ENCODE peak calls at places on chromosomes 2 and 18, in six cellular contexts. J is fibroblast of lung, M is fibroblast of the aortic adventitia, Y is cardiac muscle cell, D is GM12865, S is esophagus squamous epithelium. T is an unnamed sample.

GRCh38 chr2:138373993-138374408 is 127.6 kb upstream of the SPOPL start:
- DNase-seq in Y (peak; percentile 77), D (peak; percentile 56), J (peak; percentile 69), S (no peak), M (peak; percentile 74), T (peak; percentile 50)

GRCh38 chr2:18047896-18048657 is 169.6 kb downstream of the KCNS3 start:
- DNase-seq in Y (peak; percentile 55), J (peak; percentile 22), D (no peak), M (peak; percentile 65), S (no peak), T (no peak)

GRCh38 chr2:68849579-68850030 is 21.6 kb downstream of the BMP10 start:
- DNase-seq in Y (peak; percentile 78), D (no peak), J (peak; percentile 16), S (no peak), M (peak; percentile 21), T (no peak)

GRCh38 chr2:25308599-25308998 is 33.1 kb downstream of the DNMT3A start:
- DNase-seq in Y (no peak), S (no peak), J (no peak), M (no peak), D (no peak), T (no peak)

GRCh38 chr18:59846814-59847490 is 52.8 kb upstream of the PMAIP1 start:
- DNase-seq in S (no peak), Y (peak; percentile 38), M (peak; percentile 40), J (peak; percentile 53), D (peak; percentile 93), T (peak; percentile 42)

GRCh38 chr2:61111708-61112107 is 46.0 kb downstream of the SANBR start:
- DNase-seq in S (no peak), M (no peak), D (no peak), J (no peak), Y (no peak), T (no peak)

GRCh38 chr2:236045264-236046235 is 122.6 kb downstream of the GBX2 start:
- DNase-seq in S (no peak), D (no peak), J (no peak), Y (no peak), M (no peak), T (no peak)

GRCh38 chr2:213065583-213066444 is 85.6 kb downstream of the IKZF2 start:
- DNase-seq in Y (peak; percentile 63), J (peak; percentile 65), D (peak; percentile 37), S (no peak), M (peak; percentile 70), T (peak; percentile 75)

GRCh38 chr18:55405655-55406373 is 182.2 kb downstream of the TCF4 start:
- DNase-seq in D (no peak), J (peak; percentile 96), Y (peak; percentile 98), S (no peak), M (peak; percentile 96), T (peak; percentile 95)

GRCh38 chr2:46780801-46781445 is 134.7 kb downstream of the MCFD2 start:
- DNase-seq in S (no peak), J (peak; percentile 82), Y (peak; percentile 67), M (peak; percentile 84), D (no peak), T (no peak)

GRCh38 chr18:47397671-47398319 is 146.3 kb upstream of the SKOR2 start:
- DNase-seq in M (no peak), J (no peak), D (peak; percentile 46), S (no peak), Y (no peak), T (no peak)

GRCh38 chr2:189083088-189083487 is 96.5 kb downstream of the COL5A2 start:
- DNase-seq in D (no peak), Y (no peak), J (no peak), S (no peak), M (no peak), T (no peak)

GRCh38 chr18:42107287-42108045 is 152.4 kb downstream of the PIK3C3 start:
- DNase-seq in Y (no peak), J (no peak), M (no peak), S (no peak), D (no peak), T (no peak)

GRCh38 chr2:157468931-157469708 is 25.2 kb upstream of the CYTIP start:
- DNase-seq in M (peak; percentile 35), Y (peak; percentile 38), S (no peak), D (peak; percentile 93), J (peak; percentile 12), T (peak; percentile 58)

GRCh38 chr2:85741811-85742507 is 11.8 kb upstream of the ATOH8 start:
- DNase-seq in J (peak; percentile 99), M (peak; percentile 92), D (no peak), Y (peak; percentile 92), S (no peak), T (peak; percentile 94)

DNA sequence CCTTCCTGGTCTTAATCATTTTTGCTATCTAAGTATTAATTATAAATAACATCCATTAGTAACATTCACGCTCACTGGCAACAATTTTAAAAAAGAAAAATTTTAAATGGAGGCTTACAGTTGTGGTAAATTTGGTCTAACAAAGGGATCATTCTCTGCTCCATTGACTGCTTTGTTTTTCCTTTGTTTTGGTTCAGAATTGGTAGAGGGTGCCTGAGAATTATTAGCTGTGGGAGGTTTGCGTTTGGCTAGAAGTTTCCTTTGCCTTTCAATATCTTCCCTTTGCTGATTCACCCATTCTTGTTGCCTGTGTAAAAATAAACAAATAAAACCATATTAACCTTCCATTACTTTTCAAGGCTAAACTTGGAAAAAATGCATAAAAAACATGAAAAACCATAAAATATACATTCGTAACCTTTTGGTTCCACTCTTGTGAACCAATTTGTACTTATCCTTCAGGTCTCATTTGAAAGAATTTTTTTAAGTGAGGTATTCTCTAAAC is 114.6 kb downstream of the TLK1 start:
- DNase-seq in S (no peak), Y (no peak), D (no peak), J (peak; percentile 42), M (no peak), T (peak; percentile 7)
- TF ChIP-seq CTCF in S (no peak), Y (no peak), D (no peak), J (no peak), M (no peak), T (no peak)

DNA sequence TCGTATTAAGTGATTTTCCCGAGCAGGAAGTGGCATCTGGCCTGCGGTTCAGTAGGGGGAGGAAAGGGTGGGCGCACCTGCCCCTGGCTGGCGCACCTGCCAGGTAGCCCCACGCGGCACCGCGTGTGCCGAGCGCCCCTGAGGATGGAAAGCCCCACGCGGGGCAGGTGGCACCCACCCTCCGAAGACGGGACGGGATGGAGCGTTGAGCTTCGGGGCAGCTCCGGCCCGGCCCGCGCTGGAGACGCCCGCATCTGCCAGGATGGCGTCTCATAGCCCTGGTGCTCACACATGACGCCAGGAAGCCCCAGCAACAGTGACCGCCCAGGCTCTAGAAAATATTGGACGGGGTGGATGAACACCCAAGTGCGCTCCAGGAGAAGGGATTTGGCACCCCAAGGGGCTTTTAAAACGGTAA is 2.5 kb upstream of the NFATC1 start:
- DNase-seq in J (peak; percentile 8), S (no peak), M (no peak), Y (peak; percentile 36), D (no peak), T (no peak)
- H3K4me3 ChIP-seq in J (no peak overlapping the region), S (peak overlapping the region; percentile 71), M (no peak overlapping the region), Y (peak overlapping the region; percentile 33), D (no peak overlapping the region), T (peak overlapping the region; percentile 37)

GRCh38 chr2:224069172-224069571 is 30.1 kb upstream of the SERPINE2 start:
- DNase-seq in J (no peak), D (no peak), Y (peak; percentile 67), S (no peak), M (peak; percentile 78), T (no peak)

GRCh38 chr2:224077773-224078507 is 38.9 kb upstream of the SERPINE2 start:
- DNase-seq in Y (peak; percentile 21), J (no peak), M (peak; percentile 54), D (no peak), S (no peak), T (no peak)

GRCh38 chr2:224073676-224074075 is 34.6 kb upstream of the SERPINE2 start:
- DNase-seq in S (no peak), Y (no peak), D (no peak), M (no peak), J (no peak), T (no peak)

GRCh38 chr2:224075588-224075987 is 36.5 kb upstream of the SERPINE2 start:
- DNase-seq in J (no peak), D (no peak), M (no peak), S (no peak), Y (no peak), T (no peak)

DNA sequence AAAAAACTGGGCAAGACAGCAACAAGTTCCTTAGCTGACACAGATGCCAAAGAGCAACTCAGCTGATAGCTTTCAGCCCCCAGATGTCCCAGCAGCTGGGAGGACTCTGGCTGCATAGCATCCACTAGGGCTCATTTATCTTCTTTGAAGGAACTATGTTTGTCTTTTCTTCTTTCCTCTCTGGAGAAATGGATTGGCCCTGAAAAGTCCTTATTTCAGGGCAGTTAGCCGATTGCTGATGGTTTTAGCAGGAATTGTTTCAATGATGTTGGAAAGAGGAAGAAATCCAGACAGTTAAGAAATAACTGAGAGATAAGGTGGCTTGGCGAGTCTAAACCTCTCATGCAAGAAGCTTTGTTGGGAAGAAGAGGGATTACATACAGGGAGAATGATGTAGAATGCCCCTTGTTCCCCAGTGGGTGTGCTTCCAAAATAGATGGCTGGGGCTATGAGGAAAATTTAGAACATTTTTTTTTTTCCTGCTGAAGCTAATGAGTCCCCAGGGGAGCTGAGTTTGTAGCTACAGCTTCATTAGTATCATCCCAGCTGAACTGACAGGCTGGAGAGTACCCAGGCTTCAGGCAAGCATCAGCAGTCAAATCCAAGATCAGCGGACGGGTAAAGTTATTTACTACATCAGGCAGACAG is 33.6 kb upstream of the SERPINE2 start:
- DNase-seq in Y (peak; percentile 78), D (no peak), J (no peak), M (peak; percentile 98), S (no peak), T (no peak)
- TF ChIP-seq CTCF in Y (no peak), D (no peak), J (no peak), M (peak; percentile 49), S (no peak), T (no peak)

GRCh38 chr2:10811552-10811951 is 1.0 kb downstream of the PDIA6 start:
- DNase-seq in S (no peak), J (no peak), Y (peak; percentile 13), D (no peak), M (peak; percentile 25), T (peak; percentile 20)

GRCh38 chr2:10812362-10813084 is at the start of gene PDIA6:
- DNase-seq in S (peak; percentile 84), D (peak; percentile 98), Y (peak; percentile 98), M (peak; percentile 96), J (peak; percentile 96), T (peak; percentile 97)

GRCh38 chr2:10814571-10815331 is 2.2 kb upstream of the PDIA6 start:
- DNase-seq in Y (no peak), D (no peak), S (no peak), J (no peak), M (no peak), T (peak; percentile 5)

GRCh38 chr2:10813085-10813748 is 632 bp upstream of the PDIA6 start:
- DNase-seq in S (no peak), M (peak; percentile 52), J (no peak), D (no peak), Y (no peak), T (no peak)

GRCh38 chr2:10814142-10814541 is 1.6 kb upstream of the PDIA6 start:
- DNase-seq in D (no peak), S (no peak), J (no peak), Y (no peak), M (no peak), T (no peak)
- H3K4me3 ChIP-seq in D (no peak overlapping the region), S (no peak overlapping the region), J (no peak overlapping the region), Y (no peak overlapping the region), M (no peak overlapping the region), T (no peak overlapping the region)

DNA sequence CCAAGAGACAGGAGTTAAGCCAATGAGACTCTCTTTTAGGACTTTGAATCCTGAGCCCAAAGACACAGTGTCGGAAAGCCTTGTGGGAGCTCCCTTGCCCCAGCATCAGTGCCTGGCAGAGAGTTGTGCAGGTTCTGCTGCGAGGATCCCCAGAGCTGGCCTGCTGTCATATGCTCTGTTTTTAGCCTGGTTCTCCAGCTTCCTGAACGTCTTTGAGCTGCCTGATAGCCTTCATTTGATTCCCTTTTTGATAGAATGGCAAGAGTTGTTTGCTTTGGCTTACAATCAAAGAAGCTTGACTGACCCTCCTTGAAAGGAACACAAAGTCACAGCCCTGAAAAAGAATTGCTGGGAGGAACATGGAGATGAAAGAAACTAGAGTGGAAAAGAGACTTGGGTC is 95.4 kb downstream of the C1QL2 start:
- DNase-seq in Y (no peak), D (no peak), J (no peak), M (no peak), S (no peak), T (no peak)
- TF ChIP-seq CTCF in Y (no peak), D (no peak), J (no peak), M (no peak), S (no peak), T (no peak)

T was measured in astrocyte of the spinal cord.